ENCODE peak calls at places on chromosomes 2 and 18, in six cellular contexts. F, Q, N, G, O and B are unnamed samples.

GRCh38 chr2:2939078-2939795 is 438.4 kb downstream of the EIPR1 start:
- DNase-seq in O (no peak), F (no peak), G (no peak), N (no peak), Q (no peak), B (no peak)

GRCh38 chr2:7967707-7968106 is 714.1 kb upstream of the ID2 start:
- DNase-seq in G (no peak), F (no peak), Q (no peak), O (no peak), N (no peak), B (no peak)

GRCh38 chr2:241722896-241723454 is 11.5 kb upstream of the D2HGDH start:
- DNase-seq in G (no peak), O (no peak), Q (no peak), F (no peak), N (no peak), B (no peak)

GRCh38 chr2:128341621-128342020 is 23.0 kb upstream of the HS6ST1 start:
- DNase-seq in Q (no peak), O (no peak), G (no peak), N (no peak), F (no peak), B (no peak)

GRCh38 chr2:38574278-38574677 is 28.4 kb downstream of the HNRNPLL start:
- DNase-seq in N (no peak), G (no peak), F (no peak), O (no peak), Q (no peak), B (no peak)

GRCh38 chr2:179106342-179107178 is 56.6 kb upstream of the CCDC141 start:
- DNase-seq in Q (peak), F (no peak), G (peak), O (no peak), N (peak), B (peak)

GRCh38 chr2:226048625-226049024 is 649.1 kb downstream of the NYAP2 start:
- DNase-seq in Q (peak), O (no peak), F (no peak), G (peak), N (no peak), B (peak)

GRCh38 chr18:23356915-23357421 is 96.1 kb upstream of the RIOK3 start:
- DNase-seq in Q (peak), O (no peak), N (no peak), G (peak), F (no peak), B (peak)

GRCh38 chr2:72917875-72918660 is 749 bp downstream of the EMX1 start:
- DNase-seq in F (no peak), Q (no peak), O (peak), N (no peak), G (no peak), B (no peak)

GRCh38 chr2:130776550-130776949 is 21.2 kb downstream of the AMER3 start:
- DNase-seq in O (no peak), N (no peak), F (no peak), G (no peak), Q (no peak), B (no peak)

GRCh38 chr2:72222829-72223564 is 75.3 kb upstream of the CYP26B1 start:
- DNase-seq in G (peak), O (no peak), N (no peak), F (no peak), Q (peak), B (peak)

GRCh38 chr18:68983126-68983525 is 185.2 kb downstream of the CCDC102B start:
- DNase-seq in F (no peak), Q (no peak), G (no peak), O (no peak), N (no peak), B (no peak)

GRCh38 chr2:61762292-61762691 is 91.6 kb downstream of the FAM161A start:
- DNase-seq in N (peak), G (no peak), Q (no peak), F (no peak), O (no peak), B (no peak)

GRCh38 chr2:182300603-182301002 is 126.2 kb downstream of the PDE1A start:
- DNase-seq in O (no peak), N (no peak), G (no peak), F (no peak), Q (no peak), B (peak)

GRCh38 chr2:21268871-21269224 is 145.1 kb downstream of the TDRD15 start:
- DNase-seq in F (no peak), Q (no peak), N (no peak), G (no peak), O (no peak), B (no peak)

GRCh38 chr2:42342061-42342794 is 18.8 kb downstream of the COX7A2L start:
- DNase-seq in F (peak), G (peak), N (no peak), O (no peak), Q (peak), B (peak)

GRCh38 chr2:114729025-114729424 is 286.6 kb downstream of the DPP10 start:
- DNase-seq in O (peak), G (no peak), N (no peak), F (no peak), Q (no peak), B (peak)

GRCh38 chr2:171161425-171162289 is 964 bp upstream of the TLK1 start:
- DNase-seq in O (no peak), F (no peak), Q (no peak), G (no peak), N (no peak), B (no peak)

GRCh38 chr18:76398899-76399612 is 96.0 kb downstream of the ZNF516 start:
- DNase-seq in O (peak), N (peak), Q (peak), G (peak), F (peak), B (peak)

GRCh38 chr2:26590439-26590838 is 50.7 kb downstream of the CIB4 start:
- DNase-seq in O (peak), G (no peak), Q (no peak), F (no peak), N (no peak), B (no peak)

GRCh38 chr2:127149384-127149783 is 42.4 kb upstream of the BIN1 start:
- DNase-seq in N (no peak), Q (peak), F (no peak), G (peak), O (no peak), B (peak)

GRCh38 chr2:16386431-16386830 is 279.2 kb downstream of the CYRIA start:
- DNase-seq in N (no peak), G (no peak), Q (no peak), F (no peak), O (no peak), B (no peak)

GRCh38 chr2:150272404-150272803 is 215.1 kb downstream of the RND3 start:
- DNase-seq in O (no peak), N (no peak), F (no peak), Q (no peak), G (no peak), B (no peak)

GRCh38 chr18:32213693-32214092 is 23.9 kb downstream of the MEP1B start:
- DNase-seq in Q (no peak), N (no peak), O (no peak), F (no peak), G (no peak), B (no peak)

GRCh38 chr2:8794923-8795825 is 42.2 kb downstream of the KIDINS220 start:
- DNase-seq in Q (peak), O (no peak), N (no peak), G (peak), F (no peak), B (peak)

GRCh38 chr2:858646-859045 is 92.0 kb upstream of the SNTG2 start:
- DNase-seq in G (no peak), F (no peak), N (no peak), Q (no peak), O (no peak), B (no peak)

GRCh38 chr2:68796306-68796905 is 61.8 kb downstream of the ARHGAP25 start:
- DNase-seq in O (no peak), F (no peak), Q (peak), N (no peak), G (no peak), B (no peak)

GRCh38 chr2:133599211-133599610 is 30.9 kb upstream of the NCKAP5 start:
- DNase-seq in N (no peak), F (no peak), Q (no peak), O (no peak), G (no peak), B (no peak)

GRCh38 chr2:85736456-85737355 is 17.1 kb upstream of the ATOH8 start:
- DNase-seq in O (no peak), N (no peak), Q (no peak), F (no peak), G (peak), B (no peak)

GRCh38 chr2:50143822-50144575 is 887.9 kb downstream of the NRXN1 start:
- DNase-seq in G (no peak), N (peak), Q (no peak), F (no peak), O (peak), B (peak)

GRCh38 chr2:96344011-96344410 is 8.4 kb downstream of the NCAPH start:
- DNase-seq in Q (peak), O (no peak), F (no peak), N (peak), G (no peak), B (no peak)

GRCh38 chr2:58664523-58665155 is 423.5 kb upstream of the FANCL start:
- DNase-seq in N (no peak), O (no peak), Q (no peak), F (no peak), G (no peak), B (peak)

GRCh38 chr2:146604521-146604920 is 1240.3 kb upstream of the ACVR2A start:
- DNase-seq in Q (no peak), O (no peak), G (no peak), F (no peak), N (no peak), B (no peak)

GRCh38 chr2:150480971-150481830 is 6.3 kb downstream of the RND3 start:
- DNase-seq in N (no peak), O (no peak), Q (peak), F (no peak), G (peak), B (no peak)

GRCh38 chr2:132877923-132878322 is 207.9 kb upstream of the LYPD1 start:
- DNase-seq in N (no peak), Q (no peak), O (no peak), F (no peak), G (no peak), B (no peak)

GRCh38 chr18:77129150-77129551 is 3.4 kb downstream of the MBP start:
- DNase-seq in G (peak), Q (peak), N (no peak), F (peak), O (no peak), B (peak)

GRCh38 chr18:45059695-45060094 is 379.0 kb downstream of the SETBP1 start:
- DNase-seq in Q (peak), G (peak), F (no peak), N (no peak), O (no peak), B (peak)

GRCh38 chr2:173394575-173394974 is 39.9 kb downstream of the CDCA7 start:
- DNase-seq in O (no peak), N (no peak), Q (no peak), G (no peak), F (no peak), B (no peak)

GRCh38 chr18:79077181-79077580 is 8.0 kb downstream of the ATP9B start:
- DNase-seq in N (no peak), Q (no peak), F (no peak), O (no peak), G (no peak), B (no peak)

DNA sequence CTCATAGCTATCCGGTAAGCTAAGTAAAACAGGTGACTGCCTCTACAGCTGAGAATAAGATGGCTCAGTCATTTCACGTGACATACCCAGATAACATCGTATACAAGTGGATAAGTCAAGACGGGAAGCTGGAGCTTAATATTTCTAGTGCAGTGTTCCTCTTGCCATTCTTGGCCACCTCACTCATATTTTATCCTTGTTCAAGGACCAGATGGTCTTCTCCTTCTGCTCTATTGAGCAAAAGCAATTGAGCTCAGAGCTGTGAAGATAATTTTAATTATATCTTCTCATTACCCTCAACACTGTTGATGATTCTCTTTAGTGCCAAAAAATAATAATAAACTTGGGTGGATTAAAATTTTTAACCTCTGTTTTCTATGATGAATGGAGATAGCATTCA is 201.1 kb downstream of the DCC start:
- DNase-seq in N (no peak), G (no peak), O (no peak), Q (no peak), F (no peak), B (no peak)
- TF ChIP-seq CTCF in N (no peak), G (no peak), O (no peak), Q (no peak), F (no peak), B (no peak)

GRCh38 chr2:45715601-45716379 is 64.3 kb downstream of the PRKCE start:
- DNase-seq in Q (no peak), O (no peak), F (no peak), G (no peak), N (no peak), B (no peak)
- TF ChIP-seq CTCF in Q (no peak), O (no peak), F (no peak), G (no peak), N (no peak), B (no peak)

GRCh38 chr2:9951272-9951521 is 296 bp upstream of the GRHL1 start:
- DNase-seq in O (no peak), G (no peak), F (no peak), N (no peak), Q (no peak), B (no peak)
- TF ChIP-seq CTCF in O (no peak), G (no peak), F (no peak), N (no peak), Q (no peak), B (no peak)

GRCh38 chr18:47215554-47216138 is 35.8 kb downstream of the SKOR2 start:
- DNase-seq in O (peak), N (peak), F (no peak), Q (peak), G (peak), B (peak)
- TF ChIP-seq CTCF in O (peak), N (peak), F (peak), Q (peak), G (peak), B (peak)

GRCh38 chr2:20247084-20247483 is 22.2 kb upstream of the SDC1 start:
- DNase-seq in Q (no peak), N (no peak), G (no peak), O (no peak), F (no peak), B (no peak)

GRCh38 chr2:20236496-20236895 is 11.6 kb upstream of the SDC1 start:
- DNase-seq in G (no peak), N (no peak), Q (no peak), O (no peak), F (no peak), B (peak)

GRCh38 chr2:20242727-20243377 is 17.9 kb upstream of the SDC1 start:
- DNase-seq in O (no peak), G (no peak), N (no peak), F (no peak), Q (no peak), B (no peak)

GRCh38 chr2:20241973-20242726 is 17.2 kb upstream of the SDC1 start:
- DNase-seq in G (no peak), F (no peak), N (no peak), O (no peak), Q (no peak), B (no peak)
- TF ChIP-seq CTCF in G (peak), F (peak), N (peak), O (peak), Q (peak), B (peak)

GRCh38 chr2:212530991-212531390 is 7.6 kb downstream of the ERBB4 start:
- DNase-seq in G (no peak), O (no peak), F (no peak), Q (no peak), N (no peak), B (no peak)

GRCh38 chr2:212531499-212531898 is 7.1 kb downstream of the ERBB4 start:
- DNase-seq in F (no peak), Q (no peak), O (no peak), G (no peak), N (no peak), B (no peak)

GRCh38 chr2:212530373-212530772 is 8.2 kb downstream of the ERBB4 start:
- DNase-seq in N (no peak), G (no peak), O (no peak), Q (no peak), F (no peak), B (no peak)

GRCh38 chr2:212532087-212532486 is 6.5 kb downstream of the ERBB4 start:
- DNase-seq in G (no peak), F (no peak), Q (no peak), O (no peak), N (no peak), B (no peak)

GRCh38 chr2:212532585-212532984 is 6.0 kb downstream of the ERBB4 start:
- DNase-seq in F (no peak), O (no peak), G (no peak), Q (no peak), N (no peak), B (no peak)
- TF ChIP-seq CTCF in F (no peak), O (peak), G (peak), Q (no peak), N (no peak), B (no peak)

DNA sequence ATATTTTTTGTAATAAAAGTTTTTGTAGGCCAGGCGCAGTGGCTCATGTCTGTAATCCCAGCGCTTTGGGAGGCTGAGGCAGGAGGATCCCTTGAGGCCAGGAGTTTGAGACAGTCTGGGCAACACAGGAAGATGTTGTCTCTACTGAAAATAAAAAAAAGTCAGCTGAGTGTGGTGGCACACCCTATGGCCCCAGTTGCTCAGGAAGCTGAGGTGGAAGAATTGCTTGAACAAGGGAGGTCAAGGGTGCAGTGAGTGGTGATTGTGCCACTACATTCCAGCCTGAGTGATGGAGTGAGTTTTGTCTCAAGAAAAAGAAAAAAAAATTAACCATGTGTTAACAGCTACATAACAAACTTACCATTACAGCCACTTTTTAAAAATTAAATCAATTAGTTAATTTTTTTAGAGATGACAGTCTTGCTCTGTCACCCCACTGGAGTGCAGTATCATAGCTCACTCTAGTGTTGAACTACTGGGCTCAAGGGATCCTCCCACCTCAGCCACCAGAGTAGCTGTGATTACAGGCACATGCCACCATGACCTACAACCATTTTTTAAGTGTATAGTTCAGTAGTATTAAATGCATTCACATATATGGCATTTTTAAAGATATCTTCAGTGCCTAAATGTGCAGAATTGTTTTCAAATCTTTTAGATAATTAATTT is 67.2 kb upstream of the ACYP2 start:
- DNase-seq in Q (no peak), O (no peak), G (no peak), N (no peak), F (no peak), B (no peak)
- TF ChIP-seq CTCF in Q (no peak), O (no peak), G (no peak), N (no peak), F (no peak), B (no peak)

GRCh38 chr2:99184811-99185210 is 3.8 kb downstream of the MRPL30 start:
- DNase-seq in N (no peak), O (no peak), Q (no peak), G (no peak), F (no peak), B (no peak)

GRCh38 chr2:99183025-99183424 is 2.0 kb downstream of the MRPL30 start:
- DNase-seq in Q (peak), N (no peak), O (no peak), F (no peak), G (no peak), B (peak)

GRCh38 chr2:99180755-99181647 is at the start of the genes MITD1 and MRPL30:
- DNase-seq in O (peak), G (peak), Q (peak), N (peak), F (peak), B (peak)
- TF ChIP-seq CTCF in O (no peak), G (no peak), Q (no peak), N (no peak), F (no peak), B (no peak)

DNA sequence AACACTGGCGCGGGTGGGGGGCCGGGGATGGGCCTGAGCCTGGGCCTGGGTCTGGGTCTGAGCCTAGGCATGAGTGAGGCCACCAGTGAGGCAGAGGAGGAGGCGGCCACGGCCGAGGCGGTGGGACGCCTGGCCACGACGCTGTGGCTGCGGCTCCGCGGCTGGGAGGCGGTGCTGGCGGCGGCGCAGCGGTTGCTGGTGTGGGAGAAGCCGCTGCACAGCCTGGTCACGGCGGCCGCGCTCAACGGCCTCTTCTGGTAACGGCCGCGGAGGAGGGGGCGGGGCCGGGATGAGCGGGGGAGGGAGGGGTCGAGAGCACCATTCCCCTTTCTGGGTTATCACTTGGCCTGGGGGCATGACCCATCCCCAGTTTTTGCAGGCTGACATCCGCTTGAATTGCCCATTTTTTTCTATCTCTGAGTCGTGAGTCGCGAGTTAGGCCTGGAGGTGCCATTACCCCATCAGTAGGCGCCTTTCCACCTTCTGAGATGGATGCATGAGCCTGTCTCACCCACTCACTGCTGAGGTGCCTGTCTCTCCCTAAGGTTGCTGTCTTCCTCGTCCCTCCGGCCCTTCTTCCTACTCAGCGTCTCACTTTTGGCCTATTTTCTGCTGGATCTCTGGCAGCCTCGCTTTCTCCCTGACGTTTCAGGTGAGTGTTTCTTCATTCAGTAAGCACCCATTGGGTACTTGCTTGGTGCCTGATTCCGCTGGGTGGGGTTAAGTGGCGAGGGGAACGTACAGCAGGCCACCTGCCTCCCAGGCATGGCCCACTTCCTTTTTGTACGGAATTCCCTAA is 501 bp downstream of the RETREG2 start:
- DNase-seq in G (peak), F (peak), O (peak), N (no peak), Q (peak), B (peak)
- TF ChIP-seq CTCF in G (no peak), F (no peak), O (no peak), N (no peak), Q (no peak), B (peak)